ENCODE peak calls at places on chromosomes 1 and 21, in eight cellular contexts. Z is WERI-Rb-1; F is CD4-positive, CD25-positive, alpha-beta regulatory T cell; A is OCI-LY7; G is psoas muscle; W is kidney; S is lower lobe of right lung; Y is esophagus muscularis mucosa. E is an unnamed sample. For H3K9me3, the result is how much of the 10 kb centered on the place peaks cover.

GRCh38 chr1:116768416-116768815 is 14.2 kb downstream of the CD2 start:
- DNase-seq in Z (no peak), F (no peak), A (no peak), G (no peak), W (no peak), S (no peak), Y (no peak), E (no peak)

GRCh38 chr1:168939131-168939946 is 167.2 kb upstream of the ATP1B1 start:
- DNase-seq in Z (no peak), F (no peak), A (no peak), G (no peak), W (no peak), S (no peak), Y (no peak), E (no peak)

GRCh38 chr1:36397083-36397377 is 678 bp downstream of the LSM10 start:
- DNase-seq in Z (no peak), F (no peak), A (no peak), G (no peak), W (no peak), S (no peak), Y (no peak), E (no peak)

GRCh38 chr21:42079008-42079938 is 8.2 kb downstream of the UMODL1 start:
- DNase-seq in Z (no peak), F (no peak), A (no peak), G (no peak), W (peak), S (no peak), Y (no peak), E (no peak)

GRCh38 chr21:44895859-44896258 is 22.4 kb upstream of the PTTG1IP start:
- DNase-seq in Z (no peak), F (no peak), A (no peak), G (no peak), W (peak), S (peak), Y (no peak), E (no peak)

GRCh38 chr1:162736633-162737067 is 53.9 kb upstream of the HSD17B7 start:
- DNase-seq in Z (no peak), F (no peak), A (no peak), G (no peak), W (no peak), S (no peak), Y (no peak), E (no peak)

GRCh38 chr1:160459687-160460086 is 59.3 kb downstream of the VANGL2 start:
- DNase-seq in Z (no peak), F (no peak), A (no peak), G (no peak), W (no peak), S (no peak), Y (no peak), E (no peak)

GRCh38 chr1:226111865-226112395 is 49.4 kb downstream of the H3-3A start:
- DNase-seq in Z (no peak), F (no peak), A (no peak), G (no peak), W (no peak), S (no peak), Y (no peak), E (no peak)

GRCh38 chr1:97930472-97930871 is 9.6 kb upstream of the DPYD start:
- DNase-seq in Z (no peak), F (no peak), A (no peak), G (no peak), W (no peak), S (no peak), Y (no peak), E (no peak)

GRCh38 chr1:39901486-39902120 is at the start of gene MYCL:
- DNase-seq in Z (peak), F (peak), A (peak), G (peak), W (peak), S (peak), Y (no peak), E (peak)

GRCh38 chr1:239250353-239251035 is 135.9 kb upstream of the CHRM3 start:
- DNase-seq in Z (no peak), F (no peak), A (no peak), G (no peak), W (no peak), S (no peak), Y (no peak), E (no peak)

GRCh38 chr1:201954263-201955008 is 867 bp upstream of the TIMM17A start:
- DNase-seq in Z (no peak), F (peak), A (no peak), G (no peak), W (no peak), S (no peak), Y (no peak), E (peak)

GRCh38 chr1:200053639-200054038 is 26.1 kb downstream of the NR5A2 start:
- DNase-seq in Z (no peak), F (no peak), A (no peak), G (no peak), W (no peak), S (no peak), Y (no peak), E (peak)

GRCh38 chr1:178037510-178038253 is 56.2 kb upstream of the RASAL2 start:
- DNase-seq in Z (no peak), F (no peak), A (no peak), G (peak), W (peak), S (peak), Y (no peak), E (peak)

GRCh38 chr1:3111616-3112021 is 42.6 kb downstream of the PRDM16 start:
- DNase-seq in Z (no peak), F (no peak), A (no peak), G (no peak), W (no peak), S (no peak), Y (no peak), E (no peak)

GRCh38 chr21:32597205-32597604 is 11.9 kb upstream of the TCP10L start:
- DNase-seq in Z (no peak), F (no peak), A (no peak), G (no peak), W (no peak), S (no peak), Y (no peak), E (peak)

GRCh38 chr1:237013608-237014007 is 9.4 kb upstream of the MT1HL1 start:
- DNase-seq in Z (no peak), F (no peak), A (no peak), G (no peak), W (no peak), S (no peak), Y (no peak), E (no peak)

GRCh38 chr1:74731399-74732052 is 1.3 kb downstream of the CRYZ start:
- DNase-seq in Z (no peak), F (no peak), A (no peak), G (no peak), W (no peak), S (no peak), Y (no peak), E (peak)

GRCh38 chr1:27332536-27333281 is 9.1 kb upstream of the SYTL1 start:
- DNase-seq in Z (peak), F (peak), A (peak), G (peak), W (no peak), S (peak), Y (no peak), E (peak)

GRCh38 chr21:40732243-40732642 is 114.7 kb downstream of the DSCAM start:
- DNase-seq in Z (no peak), F (no peak), A (no peak), G (no peak), W (no peak), S (no peak), Y (no peak), E (no peak)

GRCh38 chr1:36115200-36115669 is 9.8 kb downstream of the COL8A2 start:
- DNase-seq in Z (no peak), F (no peak), A (no peak), G (no peak), W (no peak), S (no peak), Y (no peak), E (peak)

GRCh38 chr1:168531605-168532345 is 12.0 kb downstream of the XCL2 start:
- DNase-seq in Z (no peak), F (peak), A (no peak), G (no peak), W (no peak), S (no peak), Y (no peak), E (no peak)

GRCh38 chr1:59814901-59815825 is at the start of gene HOOK1:
- DNase-seq in Z (no peak), F (no peak), A (no peak), G (peak), W (no peak), S (no peak), Y (no peak), E (no peak)

GRCh38 chr1:169538998-169539871 is 47.0 kb downstream of the F5 start:
- DNase-seq in Z (no peak), F (no peak), A (no peak), G (no peak), W (no peak), S (no peak), Y (no peak), E (peak)

GRCh38 chr1:230382060-230382491 is 44.1 kb downstream of the PGBD5 start:
- DNase-seq in Z (no peak), F (no peak), A (no peak), G (no peak), W (peak), S (peak), Y (no peak), E (peak)

GRCh38 chr1:30816211-30817082 is 58.9 kb upstream of the LAPTM5 start:
- DNase-seq in Z (peak), F (no peak), A (no peak), G (no peak), W (peak), S (no peak), Y (no peak), E (peak)

DNA sequence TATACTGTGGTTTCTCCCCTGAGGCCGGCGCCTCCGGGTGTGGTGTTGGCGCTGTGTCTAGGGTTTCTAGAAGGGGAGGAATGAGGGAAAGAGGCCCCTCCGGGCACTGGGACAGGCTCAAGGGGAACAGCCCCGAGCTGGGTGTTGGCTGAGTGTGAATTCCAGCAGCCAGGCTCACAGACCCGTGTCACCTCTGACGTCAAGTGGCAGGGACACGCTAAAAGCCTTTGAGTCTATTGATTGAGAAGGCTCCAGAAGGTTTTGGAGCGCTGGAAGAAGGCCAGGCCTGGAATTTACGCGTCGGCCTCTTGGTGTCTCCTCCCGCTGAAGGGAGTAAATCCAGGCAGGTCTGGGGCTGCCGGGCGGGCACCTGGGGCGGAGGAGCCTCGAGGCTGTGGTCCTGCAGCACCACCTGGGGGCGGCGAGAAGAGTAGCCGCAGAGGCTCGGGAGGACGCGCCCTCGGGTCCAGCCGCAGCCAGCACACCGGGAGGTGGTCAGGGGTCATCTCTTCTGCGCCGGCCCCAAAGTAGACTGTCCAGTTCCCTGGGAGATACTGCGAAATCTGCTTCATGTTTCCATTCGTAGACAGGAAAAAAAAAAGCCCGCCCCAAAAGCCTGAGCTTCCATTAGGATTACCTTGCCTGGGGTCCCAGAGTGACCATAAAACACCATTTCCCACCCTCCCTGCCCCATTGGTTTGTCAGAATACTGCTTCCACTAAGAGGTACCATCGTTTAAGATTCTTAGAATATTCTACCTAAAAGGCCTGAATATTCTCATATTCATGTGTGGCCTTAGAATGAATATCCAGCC is 61.7 kb downstream of the TLR5 start:
- DNase-seq in Z (peak), F (peak), A (peak), G (peak), W (peak), S (peak), Y (no peak), E (peak)
- H3K4me3 ChIP-seq in Z (peak), F (peak), A (no peak), G (peak), W (peak), S (peak), Y (peak), E (peak)

GRCh38 chr1:99992760-99993467 is 23.1 kb downstream of the SLC35A3 start:
- DNase-seq in Z (no peak), F (peak), A (no peak), G (no peak), W (no peak), S (no peak), Y (no peak), E (no peak)
- H3K9me3 ChIP-seq in Z (under half), F (under half), A (under half), G (under half), W (under half), S (under half), Y (under half), E (under half)

DNA sequence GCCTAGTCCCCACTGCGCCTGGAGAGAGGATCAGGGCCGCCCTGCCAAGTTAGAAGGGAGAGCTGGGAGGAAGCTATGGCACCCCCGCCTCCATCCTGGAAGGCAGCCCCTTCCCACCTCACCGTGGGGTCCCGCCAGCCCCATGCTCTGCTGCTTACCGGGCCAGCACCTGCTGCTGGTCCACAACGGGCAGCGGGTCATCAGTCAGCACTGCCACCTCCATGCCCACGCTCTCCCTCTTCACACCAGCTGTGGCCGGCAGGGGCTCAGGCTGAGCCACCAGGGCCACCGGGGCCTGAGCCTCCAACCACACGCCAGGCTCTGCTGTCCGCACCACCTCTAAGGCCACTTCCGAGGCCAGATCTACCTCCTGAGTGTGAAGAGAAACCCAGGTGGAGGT is 23.5 kb upstream of the DDOST start:
- DNase-seq in Z (no peak), F (no peak), A (no peak), G (peak), W (no peak), S (no peak), Y (no peak), E (no peak)
- H3K4me3 ChIP-seq in Z (no peak), F (no peak), A (no peak), G (peak), W (peak), S (peak), Y (peak), E (no peak)

GRCh38 chr1:246517391-246517790 is 10.3 kb upstream of the SMYD3 start:
- DNase-seq in Z (no peak), F (no peak), A (no peak), G (no peak), W (no peak), S (no peak), Y (no peak), E (no peak)
- H3K9me3 ChIP-seq in Z (under half), F (under half), A (under half), G (under half), W (under half), S (under half), Y (under half), E (under half)

DNA sequence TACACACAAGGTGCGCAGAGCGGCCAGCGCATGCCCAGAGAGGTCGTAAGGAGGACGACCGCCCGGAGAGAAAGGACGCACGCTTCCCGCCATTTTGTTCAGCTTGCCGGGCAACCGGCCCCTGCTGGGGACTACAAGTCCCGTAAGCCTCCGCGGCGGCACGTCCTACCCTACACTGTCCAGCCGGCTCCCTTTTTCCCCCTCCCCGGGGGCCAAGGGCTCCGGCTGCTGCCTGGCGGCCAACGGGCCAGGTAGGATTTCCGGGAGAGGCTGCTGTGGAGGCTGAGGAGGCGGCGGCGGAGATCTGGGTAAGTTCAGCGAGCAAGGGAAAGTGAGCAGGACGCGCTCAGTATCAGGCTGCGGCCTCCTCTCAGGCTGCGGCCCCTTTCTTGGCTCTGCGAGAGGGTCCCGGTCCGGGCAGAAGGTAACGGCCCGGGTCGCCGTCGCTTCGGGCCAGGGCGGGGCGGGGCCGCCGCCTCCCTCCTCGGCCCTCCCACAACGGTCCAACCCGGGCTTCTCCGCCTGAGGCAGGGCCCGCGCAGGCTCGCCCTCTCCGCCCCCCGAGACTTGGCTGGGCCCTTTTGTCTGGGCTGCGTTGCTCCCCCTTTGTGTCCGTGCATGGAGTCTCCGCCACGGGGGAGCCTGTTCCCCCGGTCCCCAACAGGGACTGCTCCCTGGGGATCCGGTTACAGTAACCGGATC is at the start of gene PHACTR4:
- DNase-seq in Z (peak), F (peak), A (peak), G (peak), W (peak), S (peak), Y (peak), E (peak)
- H3K4me3 ChIP-seq in Z (peak), F (peak), A (peak), G (peak), W (peak), S (peak), Y (peak), E (peak)

DNA sequence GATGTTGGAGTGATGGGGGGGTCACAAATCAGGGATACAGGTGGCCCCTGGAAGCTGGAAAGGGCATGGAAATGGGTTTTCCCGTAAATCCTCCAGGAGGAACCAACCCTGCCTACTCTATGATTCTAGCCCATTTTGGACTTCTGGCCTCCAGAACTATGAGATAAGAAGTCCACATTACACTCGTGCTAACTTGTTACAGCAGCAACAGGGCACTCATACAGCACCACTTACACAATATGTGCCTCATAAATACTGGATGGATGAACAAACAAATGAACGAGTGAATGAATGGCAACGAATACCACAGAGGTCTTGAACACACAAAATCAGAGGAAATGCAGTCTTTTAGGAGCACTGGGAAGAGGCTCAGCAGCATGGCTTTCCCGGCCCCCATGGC is 531.3 kb downstream of the NPHP4 start:
- DNase-seq in Z (no peak), F (no peak), A (no peak), G (no peak), W (no peak), S (no peak), Y (no peak), E (no peak)
- H3K9me3 ChIP-seq in Z (under half), F (under half), A (under half), G (under half), W (under half), S (under half), Y (under half), E (under half)

GRCh38 chr1:1069711-1070676 is 4.1 kb downstream of the RNF223 start:
- DNase-seq in Z (no peak), F (no peak), A (peak), G (no peak), W (peak), S (no peak), Y (no peak), E (peak)
- H3K4me3 ChIP-seq in Z (peak), F (no peak), A (peak), G (peak), W (peak), S (peak), Y (peak), E (no peak)

GRCh38 chr1:49408346-49408745 is 615.4 kb downstream of the AGBL4 start:
- DNase-seq in Z (no peak), F (no peak), A (no peak), G (no peak), W (no peak), S (no peak), Y (no peak), E (no peak)
- H3K9me3 ChIP-seq in Z (under half), F (under half), A (under half), G (under half), W (under half), S (under half), Y (under half), E (under half)

GRCh38 chr1:25022361-25023189 is 92.5 kb upstream of the RUNX3 start:
- DNase-seq in Z (no peak), F (peak), A (peak), G (peak), W (peak), S (peak), Y (no peak), E (peak)
- H3K4me3 ChIP-seq in Z (no peak), F (peak), A (peak), G (no peak), W (no peak), S (peak), Y (no peak), E (no peak)

DNA sequence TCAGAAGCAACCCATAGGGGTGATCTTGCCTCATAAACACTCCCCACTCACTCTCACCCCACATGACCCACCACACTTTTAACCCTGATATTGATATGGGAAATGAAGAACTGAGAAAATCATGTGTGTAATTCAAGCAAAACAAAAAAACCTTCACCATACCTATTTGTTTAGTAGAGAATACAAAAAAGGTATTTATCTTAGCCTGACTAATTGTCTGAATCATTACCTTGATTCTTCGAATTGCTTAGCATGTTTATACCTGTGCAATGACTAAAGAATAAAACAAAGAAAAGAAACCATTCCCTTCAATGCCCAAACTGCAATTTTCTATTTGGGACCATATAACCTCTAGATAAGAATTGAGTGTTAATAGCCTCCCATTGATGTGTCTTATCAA is 1.8 kb downstream of the CLDN17 start:
- DNase-seq in Z (no peak), F (no peak), A (no peak), G (no peak), W (no peak), S (no peak), Y (no peak), E (no peak)
- H3K9me3 ChIP-seq in Z (under half), F (under half), A (under half), G (under half), W (under half), S (under half), Y (under half), E (under half)

E was measured in GM23248.